ENCODE peak calls at places on chromosomes 16 and 17, in six cellular contexts. One of them, this sample, is unnamed.
A peak's percentile ranks its signal among the peaks of the same experiment; 100 is the strongest.

GRCh38 chr17:57375040-57375769 is 118.9 kb downstream of the MSI2 start:
- DNase-seq in GM23338: no peak
- DNase-seq in pancreas: no peak
- DNase-seq in kidney epithelial cell: no peak
- DNase-seq in transverse colon: no peak
- DNase-seq in IMR-90: no peak
- DNase-seq in this sample: no peak

GRCh38 chr16:84027607-84028006 is 15.0 kb downstream of the SLC38A8 start:
- DNase-seq in GM23338: no peak
- DNase-seq in pancreas: no peak
- DNase-seq in kidney epithelial cell: no peak
- DNase-seq in transverse colon: no peak
- DNase-seq in IMR-90: no peak
- DNase-seq in this sample: no peak

GRCh38 chr16:30521873-30522641 is 4.3 kb downstream of the ZNF768 start:
- DNase-seq in GM23338: no peak
- DNase-seq in pancreas: no peak
- DNase-seq in kidney epithelial cell: peak; percentile 55
- DNase-seq in transverse colon: peak; percentile 40
- DNase-seq in IMR-90: no peak
- DNase-seq in this sample: no peak

GRCh38 chr16:89775223-89775622 is 41.2 kb downstream of the FANCA start:
- DNase-seq in GM23338: no peak
- DNase-seq in pancreas: no peak
- DNase-seq in kidney epithelial cell: no peak
- DNase-seq in transverse colon: no peak
- DNase-seq in IMR-90: no peak
- DNase-seq in this sample: no peak

GRCh38 chr16:4647661-4647965 is 23.0 kb downstream of the MGRN1 start:
- DNase-seq in GM23338: no peak
- DNase-seq in pancreas: no peak
- DNase-seq in kidney epithelial cell: no peak
- DNase-seq in transverse colon: no peak
- DNase-seq in IMR-90: no peak
- DNase-seq in this sample: no peak

GRCh38 chr16:85369741-85370528 is 243.2 kb upstream of the GSE1 start:
- DNase-seq in GM23338: peak; percentile 79
- DNase-seq in pancreas: peak; percentile 61
- DNase-seq in kidney epithelial cell: no peak
- DNase-seq in transverse colon: peak; percentile 76
- DNase-seq in IMR-90: no peak
- DNase-seq in this sample: no peak

GRCh38 chr16:88335150-88335685 is 47.5 kb upstream of the ZNF469 start:
- DNase-seq in GM23338: no peak
- DNase-seq in pancreas: no peak
- DNase-seq in kidney epithelial cell: no peak
- DNase-seq in transverse colon: no peak
- DNase-seq in IMR-90: no peak
- DNase-seq in this sample: no peak

GRCh38 chr16:53827741-53828140 is 123.8 kb downstream of the FTO start:
- DNase-seq in GM23338: peak; percentile 53
- DNase-seq in pancreas: no peak
- DNase-seq in kidney epithelial cell: no peak
- DNase-seq in transverse colon: no peak
- DNase-seq in IMR-90: no peak
- DNase-seq in this sample: no peak

GRCh38 chr17:35089846-35090193 is 26.3 kb upstream of the RFFL start:
- DNase-seq in GM23338: peak; percentile 72
- DNase-seq in pancreas: no peak
- DNase-seq in kidney epithelial cell: no peak
- DNase-seq in transverse colon: peak; percentile 17
- DNase-seq in IMR-90: peak; percentile 34
- DNase-seq in this sample: no peak

GRCh38 chr17:14301761-14302401 is 1.0 kb downstream of the HS3ST3B1 start:
- DNase-seq in GM23338: no peak
- DNase-seq in pancreas: no peak
- DNase-seq in kidney epithelial cell: no peak
- DNase-seq in transverse colon: peak; percentile 43
- DNase-seq in IMR-90: peak; percentile 48
- DNase-seq in this sample: no peak

GRCh38 chr17:42924891-42925290 is 24.3 kb downstream of the G6PC1 start:
- DNase-seq in GM23338: no peak
- DNase-seq in pancreas: no peak
- DNase-seq in kidney epithelial cell: no peak
- DNase-seq in transverse colon: no peak
- DNase-seq in IMR-90: no peak
- DNase-seq in this sample: no peak

DNA sequence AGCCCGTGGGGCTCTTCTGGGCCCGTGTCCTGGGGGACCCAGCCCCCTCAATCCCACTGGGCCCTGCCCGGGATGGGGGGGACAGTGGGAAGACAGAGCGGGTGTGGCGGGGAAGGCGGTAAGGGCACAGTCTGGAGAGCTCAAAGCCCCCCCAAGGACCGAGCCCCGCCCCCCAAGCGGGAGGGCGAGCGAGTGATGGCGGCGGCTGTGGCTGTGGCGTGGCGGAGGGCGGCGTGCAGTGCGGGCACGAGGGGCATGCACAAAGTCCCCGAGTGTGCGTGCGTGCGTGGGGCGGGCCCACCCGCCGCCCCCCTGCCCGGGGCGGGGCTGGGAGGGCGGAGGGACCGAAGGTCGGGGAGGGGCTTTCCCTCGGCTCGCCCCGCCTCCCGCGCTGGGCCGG is 3.6 kb upstream of the WDR24 start:
- DNase-seq in GM23338: no peak
- DNase-seq in pancreas: no peak
- DNase-seq in kidney epithelial cell: no peak
- DNase-seq in transverse colon: no peak
- DNase-seq in IMR-90: no peak
- DNase-seq in this sample: no peak
- H3K4me3 ChIP-seq in GM23338: peak overlapping the region; percentile 68
- H3K4me3 ChIP-seq in pancreas: peak overlapping the region; percentile 10
- H3K4me3 ChIP-seq in kidney epithelial cell: no peak overlapping the region
- H3K4me3 ChIP-seq in transverse colon: peak overlapping the region; percentile 34
- H3K4me3 ChIP-seq in IMR-90: no peak overlapping the region
- H3K4me3 ChIP-seq in this sample: no peak overlapping the region

GRCh38 chr16:77724174-77724573 is 1.9 kb downstream of the NUDT7 start:
- DNase-seq in GM23338: no peak
- DNase-seq in pancreas: no peak
- DNase-seq in kidney epithelial cell: no peak
- DNase-seq in transverse colon: no peak
- DNase-seq in IMR-90: no peak
- DNase-seq in this sample: no peak

GRCh38 chr16:77721752-77722314 is 481 bp upstream of the NUDT7 start:
- DNase-seq in GM23338: no peak
- DNase-seq in pancreas: no peak
- DNase-seq in kidney epithelial cell: no peak
- DNase-seq in transverse colon: no peak
- DNase-seq in IMR-90: no peak
- DNase-seq in this sample: peak; percentile 15

GRCh38 chr16:77723108-77723514 is 797 bp downstream of the NUDT7 start:
- DNase-seq in GM23338: no peak
- DNase-seq in pancreas: no peak
- DNase-seq in kidney epithelial cell: no peak
- DNase-seq in transverse colon: peak; percentile 21
- DNase-seq in IMR-90: peak; percentile 72
- DNase-seq in this sample: peak; percentile 7

DNA sequence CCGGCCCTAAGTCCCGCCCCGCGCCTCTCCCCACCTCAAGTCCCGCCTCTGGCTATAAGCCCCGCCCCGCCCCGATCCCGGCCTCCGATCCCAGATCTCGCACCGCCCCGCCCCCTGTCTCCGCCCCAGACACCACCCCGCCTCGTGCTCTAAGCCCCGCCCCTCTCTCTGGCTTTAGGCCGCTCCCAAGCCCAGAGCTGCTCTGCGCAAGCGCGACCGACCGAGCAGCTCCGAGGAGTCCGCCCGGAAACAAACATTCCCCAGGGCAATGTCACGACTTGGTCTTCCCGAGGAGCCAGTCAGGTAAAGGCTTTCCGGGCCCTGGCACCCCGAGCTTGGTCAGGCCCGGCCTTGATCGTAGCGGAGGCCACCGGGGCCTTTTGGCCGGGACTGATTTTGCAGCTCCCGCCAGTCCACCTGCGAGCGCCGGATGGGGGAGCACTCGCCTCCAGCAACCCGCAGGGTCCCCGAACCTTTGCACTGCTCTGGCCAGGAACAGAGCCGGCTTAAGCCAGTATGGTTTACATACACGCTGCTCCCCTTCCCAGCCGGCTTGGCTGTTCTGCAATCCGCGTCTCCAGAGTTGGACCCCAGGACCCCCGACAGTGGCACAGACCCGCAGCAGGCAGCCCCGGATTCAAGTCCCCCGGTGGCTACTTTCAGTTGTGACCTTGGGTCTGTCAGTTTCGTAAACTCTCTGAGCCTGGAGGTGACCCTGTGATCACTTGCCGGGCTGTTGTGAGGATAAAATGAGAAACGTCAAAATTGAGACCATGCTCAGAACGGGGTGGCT is at the start of gene NUDT7:
- DNase-seq in GM23338: peak; percentile 99
- DNase-seq in pancreas: peak; percentile 99
- DNase-seq in kidney epithelial cell: peak; percentile 89
- DNase-seq in transverse colon: peak; percentile 100
- DNase-seq in IMR-90: peak; percentile 96
- DNase-seq in this sample: peak; percentile 76
- TF ChIP-seq CTCF in GM23338: peak; percentile 30
- TF ChIP-seq CTCF in pancreas: no peak
- TF ChIP-seq CTCF in kidney epithelial cell: peak; percentile 18
- TF ChIP-seq CTCF in transverse colon: no peak
- TF ChIP-seq CTCF in IMR-90: peak; percentile 17
- TF ChIP-seq CTCF in this sample: peak; percentile 43

GRCh38 chr16:1430759-1431496 is at the start of gene PERCC1:
- DNase-seq in GM23338: no peak
- DNase-seq in pancreas: no peak
- DNase-seq in kidney epithelial cell: no peak
- DNase-seq in transverse colon: no peak
- DNase-seq in IMR-90: no peak
- DNase-seq in this sample: no peak
- H3K4me3 ChIP-seq in GM23338: no peak within 1 kb of the TSS
- H3K4me3 ChIP-seq in pancreas: no peak within 1 kb of the TSS
- H3K4me3 ChIP-seq in kidney epithelial cell: no peak within 1 kb of the TSS
- H3K4me3 ChIP-seq in transverse colon: no peak within 1 kb of the TSS
- H3K4me3 ChIP-seq in IMR-90: no peak within 1 kb of the TSS
- H3K4me3 ChIP-seq in this sample: no peak within 1 kb of the TSS

DNA sequence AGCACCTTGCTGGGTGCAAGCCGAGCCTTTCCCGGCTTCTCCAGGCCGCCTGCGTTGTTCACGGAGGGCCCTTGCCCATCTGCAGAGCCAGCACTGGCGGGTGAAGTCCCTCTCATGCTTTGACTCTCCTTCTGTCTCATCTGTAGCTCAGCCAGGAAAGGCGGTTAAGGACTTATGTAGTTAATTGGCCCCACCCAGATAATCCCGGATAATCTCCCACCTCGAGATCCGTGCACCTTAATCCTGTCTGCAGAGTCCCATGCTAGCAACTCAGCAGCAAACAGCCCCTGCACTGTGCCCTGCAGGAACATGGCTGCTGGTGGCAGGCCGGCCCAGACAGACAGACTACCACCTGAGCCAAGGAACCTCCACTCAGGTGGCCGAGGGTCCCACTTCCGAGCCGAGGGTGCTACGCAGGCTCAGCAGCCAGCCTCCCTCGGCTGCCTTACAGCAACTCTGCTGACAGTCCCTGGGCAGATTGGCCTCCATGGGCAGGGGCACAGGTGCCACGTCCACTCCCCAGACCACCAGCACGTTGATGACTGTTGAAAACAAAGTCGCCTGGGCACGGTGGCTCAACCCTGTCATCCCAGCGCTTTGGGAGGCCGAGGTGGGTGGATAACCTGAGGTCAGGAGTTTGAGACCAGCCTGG is 16.9 kb downstream of the RAB40C start:
- DNase-seq in GM23338: no peak
- DNase-seq in pancreas: no peak
- DNase-seq in kidney epithelial cell: no peak
- DNase-seq in transverse colon: no peak
- DNase-seq in IMR-90: no peak
- DNase-seq in this sample: no peak
- TF ChIP-seq CTCF in GM23338: no peak
- TF ChIP-seq CTCF in pancreas: no peak
- TF ChIP-seq CTCF in kidney epithelial cell: no peak
- TF ChIP-seq CTCF in transverse colon: no peak
- TF ChIP-seq CTCF in IMR-90: no peak
- TF ChIP-seq CTCF in this sample: no peak

DNA sequence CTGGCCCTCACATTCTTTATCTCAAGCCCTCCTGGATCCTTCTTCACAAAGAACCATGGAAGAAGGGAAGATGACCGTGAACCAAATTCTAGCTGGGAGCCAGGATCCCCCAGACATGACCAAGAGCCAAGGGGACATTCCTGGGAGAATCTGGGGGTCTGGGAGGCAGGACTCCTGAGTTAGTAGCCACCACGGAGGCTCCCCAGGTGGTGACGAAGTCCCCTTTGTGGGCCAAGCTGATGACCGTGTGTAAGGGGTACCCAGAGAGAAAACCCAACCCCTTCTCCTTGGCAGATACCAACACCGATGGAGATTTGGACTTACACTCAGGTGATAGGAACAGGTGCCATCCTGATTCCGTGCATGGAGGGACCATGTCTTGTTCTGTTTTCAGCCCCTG is 6.8 kb upstream of the GFAP start:
- DNase-seq in GM23338: no peak
- DNase-seq in pancreas: no peak
- DNase-seq in kidney epithelial cell: no peak
- DNase-seq in transverse colon: peak; percentile 4
- DNase-seq in IMR-90: no peak
- DNase-seq in this sample: no peak
- H3K4me3 ChIP-seq in GM23338: no peak overlapping the region
- H3K4me3 ChIP-seq in pancreas: no peak overlapping the region
- H3K4me3 ChIP-seq in kidney epithelial cell: no peak overlapping the region
- H3K4me3 ChIP-seq in transverse colon: no peak overlapping the region
- H3K4me3 ChIP-seq in IMR-90: no peak overlapping the region
- H3K4me3 ChIP-seq in this sample: no peak overlapping the region

This sample was measured in GM12864.